ENCODE peak calls at places on chromosomes 1 and 21, in six cellular contexts. One of them, this sample, is unnamed.

GRCh38 chr1:111441573-111442192 is 7.4 kb downstream of the WDR77 start:
- DNase-seq in esophagus squamous epithelium: no peak
- DNase-seq in brain microvascular endothelial cell: no peak
- DNase-seq in HFF-Myc: no peak
- DNase-seq in epithelial cell of esophagus: peak
- DNase-seq in uterus: no peak
- DNase-seq in this sample: no peak

GRCh38 chr1:181947441-181947840 is 114.1 kb downstream of the ZNF648 start:
- DNase-seq in uterus: no peak
- DNase-seq in epithelial cell of esophagus: no peak
- DNase-seq in esophagus squamous epithelium: no peak
- DNase-seq in HFF-Myc: no peak
- DNase-seq in brain microvascular endothelial cell: no peak
- DNase-seq in this sample: no peak

GRCh38 chr21:41199123-41199522 is 31.2 kb downstream of the BACE2 start:
- DNase-seq in epithelial cell of esophagus: no peak
- DNase-seq in HFF-Myc: no peak
- DNase-seq in esophagus squamous epithelium: no peak
- DNase-seq in brain microvascular endothelial cell: no peak
- DNase-seq in uterus: no peak
- DNase-seq in this sample: no peak

GRCh38 chr21:29334717-29335428 is 36.2 kb downstream of the BACH1 start:
- DNase-seq in epithelial cell of esophagus: peak
- DNase-seq in HFF-Myc: no peak
- DNase-seq in esophagus squamous epithelium: no peak
- DNase-seq in uterus: no peak
- DNase-seq in brain microvascular endothelial cell: peak
- DNase-seq in this sample: no peak

GRCh38 chr21:25456672-25457071 is 150.6 kb downstream of the MRPL39 start:
- DNase-seq in HFF-Myc: no peak
- DNase-seq in uterus: no peak
- DNase-seq in brain microvascular endothelial cell: peak
- DNase-seq in esophagus squamous epithelium: no peak
- DNase-seq in epithelial cell of esophagus: no peak
- DNase-seq in this sample: peak

GRCh38 chr1:205658943-205659581 is 21.2 kb downstream of the SLC45A3 start:
- DNase-seq in esophagus squamous epithelium: no peak
- DNase-seq in epithelial cell of esophagus: peak
- DNase-seq in brain microvascular endothelial cell: peak
- DNase-seq in HFF-Myc: peak
- DNase-seq in uterus: peak
- DNase-seq in this sample: no peak

GRCh38 chr1:116737020-116737854 is 17.0 kb upstream of the CD2 start:
- DNase-seq in uterus: peak
- DNase-seq in HFF-Myc: peak
- DNase-seq in epithelial cell of esophagus: peak
- DNase-seq in brain microvascular endothelial cell: peak
- DNase-seq in esophagus squamous epithelium: no peak
- DNase-seq in this sample: peak

GRCh38 chr21:28427356-28428022 is 565.2 kb downstream of the LTN1 start:
- DNase-seq in HFF-Myc: peak
- DNase-seq in uterus: no peak
- DNase-seq in brain microvascular endothelial cell: no peak
- DNase-seq in epithelial cell of esophagus: peak
- DNase-seq in esophagus squamous epithelium: no peak
- DNase-seq in this sample: no peak

GRCh38 chr1:43844114-43844513 is 89.5 kb upstream of the ARTN start:
- DNase-seq in HFF-Myc: no peak
- DNase-seq in esophagus squamous epithelium: no peak
- DNase-seq in uterus: no peak
- DNase-seq in epithelial cell of esophagus: no peak
- DNase-seq in brain microvascular endothelial cell: no peak
- DNase-seq in this sample: no peak

GRCh38 chr1:227944066-227944930 is 3.4 kb downstream of the WNT9A start:
- DNase-seq in uterus: peak
- DNase-seq in epithelial cell of esophagus: no peak
- DNase-seq in brain microvascular endothelial cell: no peak
- DNase-seq in HFF-Myc: no peak
- DNase-seq in esophagus squamous epithelium: no peak
- DNase-seq in this sample: no peak

GRCh38 chr1:938088-938683 is 14.5 kb downstream of the SAMD11 start:
- DNase-seq in epithelial cell of esophagus: peak
- DNase-seq in brain microvascular endothelial cell: no peak
- DNase-seq in uterus: peak
- DNase-seq in esophagus squamous epithelium: no peak
- DNase-seq in HFF-Myc: no peak
- DNase-seq in this sample: no peak

GRCh38 chr21:42521384-42521783 is 7.7 kb downstream of the SLC37A1 start:
- DNase-seq in epithelial cell of esophagus: no peak
- DNase-seq in brain microvascular endothelial cell: no peak
- DNase-seq in uterus: no peak
- DNase-seq in esophagus squamous epithelium: no peak
- DNase-seq in HFF-Myc: no peak
- DNase-seq in this sample: no peak

GRCh38 chr1:246679211-246680177 is 44.7 kb upstream of the SCCPDH start:
- DNase-seq in epithelial cell of esophagus: no peak
- DNase-seq in brain microvascular endothelial cell: no peak
- DNase-seq in uterus: no peak
- DNase-seq in HFF-Myc: no peak
- DNase-seq in esophagus squamous epithelium: no peak
- DNase-seq in this sample: no peak

GRCh38 chr1:38991638-38992449 is 768 bp downstream of the AKIRIN1 start:
- DNase-seq in uterus: peak
- DNase-seq in epithelial cell of esophagus: peak
- DNase-seq in esophagus squamous epithelium: no peak
- DNase-seq in brain microvascular endothelial cell: peak
- DNase-seq in HFF-Myc: no peak
- DNase-seq in this sample: no peak

GRCh38 chr1:68438310-68438709 is 11.4 kb downstream of the RPE65 start:
- DNase-seq in HFF-Myc: no peak
- DNase-seq in esophagus squamous epithelium: no peak
- DNase-seq in epithelial cell of esophagus: peak
- DNase-seq in brain microvascular endothelial cell: no peak
- DNase-seq in uterus: no peak
- DNase-seq in this sample: peak

GRCh38 chr1:234315588-234315987 is 57.7 kb upstream of the COA6 start:
- DNase-seq in uterus: no peak
- DNase-seq in HFF-Myc: no peak
- DNase-seq in esophagus squamous epithelium: no peak
- DNase-seq in brain microvascular endothelial cell: no peak
- DNase-seq in epithelial cell of esophagus: no peak
- DNase-seq in this sample: no peak

GRCh38 chr1:1337793-1338147 is 6.7 kb downstream of the TAS1R3 start:
- DNase-seq in epithelial cell of esophagus: peak
- DNase-seq in brain microvascular endothelial cell: no peak
- DNase-seq in uterus: no peak
- DNase-seq in HFF-Myc: no peak
- DNase-seq in esophagus squamous epithelium: no peak
- DNase-seq in this sample: no peak

GRCh38 chr1:177448652-177449351 is 278.0 kb downstream of the BRINP2 start:
- DNase-seq in HFF-Myc: no peak
- DNase-seq in epithelial cell of esophagus: peak
- DNase-seq in brain microvascular endothelial cell: no peak
- DNase-seq in esophagus squamous epithelium: no peak
- DNase-seq in uterus: peak
- DNase-seq in this sample: no peak

GRCh38 chr1:27149084-27149483 is 5.8 kb downstream of the SLC9A1 start:
- DNase-seq in brain microvascular endothelial cell: no peak
- DNase-seq in HFF-Myc: no peak
- DNase-seq in uterus: no peak
- DNase-seq in esophagus squamous epithelium: no peak
- DNase-seq in epithelial cell of esophagus: no peak
- DNase-seq in this sample: no peak

GRCh38 chr1:219000005-219000404 is 173.7 kb upstream of the LYPLAL1 start:
- DNase-seq in brain microvascular endothelial cell: no peak
- DNase-seq in HFF-Myc: no peak
- DNase-seq in epithelial cell of esophagus: no peak
- DNase-seq in uterus: no peak
- DNase-seq in esophagus squamous epithelium: no peak
- DNase-seq in this sample: no peak

GRCh38 chr21:43959231-43960041 is 52.7 kb upstream of the TRAPPC10 start:
- DNase-seq in brain microvascular endothelial cell: no peak
- DNase-seq in epithelial cell of esophagus: no peak
- DNase-seq in uterus: no peak
- DNase-seq in HFF-Myc: no peak
- DNase-seq in esophagus squamous epithelium: no peak
- DNase-seq in this sample: no peak

GRCh38 chr1:59682405-59683080 is 132.2 kb upstream of the HOOK1 start:
- DNase-seq in HFF-Myc: no peak
- DNase-seq in esophagus squamous epithelium: no peak
- DNase-seq in epithelial cell of esophagus: no peak
- DNase-seq in uterus: no peak
- DNase-seq in brain microvascular endothelial cell: peak
- DNase-seq in this sample: no peak

GRCh38 chr1:198179556-198179981 is 22.8 kb downstream of the NEK7 start:
- DNase-seq in brain microvascular endothelial cell: no peak
- DNase-seq in esophagus squamous epithelium: no peak
- DNase-seq in uterus: no peak
- DNase-seq in HFF-Myc: peak
- DNase-seq in epithelial cell of esophagus: no peak
- DNase-seq in this sample: no peak

GRCh38 chr1:109756848-109757521 is 6.7 kb downstream of the EPS8L3 start:
- DNase-seq in uterus: no peak
- DNase-seq in HFF-Myc: no peak
- DNase-seq in brain microvascular endothelial cell: no peak
- DNase-seq in epithelial cell of esophagus: no peak
- DNase-seq in esophagus squamous epithelium: no peak
- DNase-seq in this sample: no peak

GRCh38 chr1:152182431-152182830 is 23.4 kb upstream of the RPTN start:
- DNase-seq in esophagus squamous epithelium: no peak
- DNase-seq in HFF-Myc: no peak
- DNase-seq in uterus: no peak
- DNase-seq in epithelial cell of esophagus: peak
- DNase-seq in brain microvascular endothelial cell: peak
- DNase-seq in this sample: no peak
- TF ChIP-seq CTCF in esophagus squamous epithelium: peak
- TF ChIP-seq CTCF in HFF-Myc: peak
- TF ChIP-seq CTCF in uterus: no peak
- TF ChIP-seq CTCF in epithelial cell of esophagus: peak
- TF ChIP-seq CTCF in brain microvascular endothelial cell: peak
- TF ChIP-seq CTCF in this sample: peak

GRCh38 chr1:6504887-6505286 is 13.4 kb upstream of the PLEKHG5 start:
- DNase-seq in esophagus squamous epithelium: no peak
- DNase-seq in uterus: no peak
- DNase-seq in epithelial cell of esophagus: no peak
- DNase-seq in brain microvascular endothelial cell: no peak
- DNase-seq in HFF-Myc: no peak
- DNase-seq in this sample: no peak

GRCh38 chr1:6501414-6501813 is 9.9 kb upstream of the PLEKHG5 start:
- DNase-seq in HFF-Myc: no peak
- DNase-seq in esophagus squamous epithelium: no peak
- DNase-seq in brain microvascular endothelial cell: no peak
- DNase-seq in epithelial cell of esophagus: no peak
- DNase-seq in uterus: no peak
- DNase-seq in this sample: no peak

GRCh38 chr1:6503884-6504602 is 12.6 kb upstream of the PLEKHG5 start:
- DNase-seq in HFF-Myc: no peak
- DNase-seq in epithelial cell of esophagus: no peak
- DNase-seq in uterus: no peak
- DNase-seq in brain microvascular endothelial cell: no peak
- DNase-seq in esophagus squamous epithelium: no peak
- DNase-seq in this sample: no peak

GRCh38 chr1:6500446-6501406 is 9.3 kb upstream of the PLEKHG5 start:
- DNase-seq in uterus: no peak
- DNase-seq in epithelial cell of esophagus: no peak
- DNase-seq in esophagus squamous epithelium: no peak
- DNase-seq in brain microvascular endothelial cell: no peak
- DNase-seq in HFF-Myc: no peak
- DNase-seq in this sample: no peak

GRCh38 chr1:6502000-6502891 is 10.8 kb upstream of the PLEKHG5 start:
- DNase-seq in brain microvascular endothelial cell: no peak
- DNase-seq in epithelial cell of esophagus: no peak
- DNase-seq in esophagus squamous epithelium: no peak
- DNase-seq in HFF-Myc: no peak
- DNase-seq in uterus: peak
- DNase-seq in this sample: no peak
- H3K4me3 ChIP-seq in brain microvascular endothelial cell: no peak
- H3K4me3 ChIP-seq in epithelial cell of esophagus: no peak
- H3K4me3 ChIP-seq in esophagus squamous epithelium: no peak
- H3K4me3 ChIP-seq in HFF-Myc: no peak
- H3K4me3 ChIP-seq in uterus: no peak
- H3K4me3 ChIP-seq in this sample: no peak

GRCh38 chr1:85884372-85885035 is 176.3 kb upstream of the ZNHIT6 start:
- DNase-seq in HFF-Myc: no peak
- DNase-seq in uterus: no peak
- DNase-seq in epithelial cell of esophagus: peak
- DNase-seq in brain microvascular endothelial cell: no peak
- DNase-seq in esophagus squamous epithelium: no peak
- DNase-seq in this sample: no peak
- TF ChIP-seq CTCF in HFF-Myc: peak
- TF ChIP-seq CTCF in uterus: no peak
- TF ChIP-seq CTCF in epithelial cell of esophagus: peak
- TF ChIP-seq CTCF in brain microvascular endothelial cell: peak
- TF ChIP-seq CTCF in esophagus squamous epithelium: no peak
- TF ChIP-seq CTCF in this sample: no peak

DNA sequence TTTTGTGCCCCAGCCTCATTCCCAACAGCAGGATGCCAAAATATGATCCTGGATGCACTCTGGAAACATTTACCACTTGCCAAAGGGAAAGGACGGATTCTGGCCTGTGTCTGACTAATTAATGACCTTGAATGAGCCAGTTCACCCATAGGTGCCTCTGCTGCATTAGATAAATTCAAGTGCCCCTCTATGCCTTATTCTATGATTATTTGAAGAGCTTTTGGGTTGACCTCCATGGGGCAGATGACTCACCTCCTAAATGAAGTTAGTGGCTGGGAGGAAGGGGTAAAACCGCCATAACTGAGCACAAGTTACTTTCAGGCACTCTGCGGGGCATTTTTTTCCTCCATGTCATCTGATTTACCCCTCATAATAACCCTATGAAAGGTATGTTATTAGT is 98.1 kb downstream of the CLIC6 start:
- DNase-seq in esophagus squamous epithelium: no peak
- DNase-seq in epithelial cell of esophagus: no peak
- DNase-seq in HFF-Myc: no peak
- DNase-seq in uterus: no peak
- DNase-seq in brain microvascular endothelial cell: no peak
- DNase-seq in this sample: no peak
- H3K4me3 ChIP-seq in esophagus squamous epithelium: no peak
- H3K4me3 ChIP-seq in epithelial cell of esophagus: no peak
- H3K4me3 ChIP-seq in HFF-Myc: no peak
- H3K4me3 ChIP-seq in uterus: no peak
- H3K4me3 ChIP-seq in brain microvascular endothelial cell: no peak
- H3K4me3 ChIP-seq in this sample: no peak

This sample was measured in GM12864.